ENCODE peak calls at places on chromosome 15, in four cellular contexts. One of them, this sample, is unnamed.

GRCh38 chr15:49718234-49718633 is 97.4 kb downstream of the DTWD1 start:
- DNase-seq in neuronal stem cell: no peak
- DNase-seq in mesendoderm: no peak
- DNase-seq in IMR-90: peak
- DNase-seq in this sample: no peak

GRCh38 chr15:78761891-78762385 is 49.3 kb downstream of the ADAMTS7 start:
- DNase-seq in mesendoderm: no peak
- DNase-seq in IMR-90: no peak
- DNase-seq in neuronal stem cell: no peak
- DNase-seq in this sample: no peak

GRCh38 chr15:28132524-28133275 is 33.6 kb upstream of the OCA2 start:
- DNase-seq in neuronal stem cell: no peak
- DNase-seq in IMR-90: peak
- DNase-seq in mesendoderm: peak
- DNase-seq in this sample: no peak

GRCh38 chr15:62605292-62605691 is 437.3 kb upstream of the TPM1 start:
- DNase-seq in IMR-90: no peak
- DNase-seq in mesendoderm: no peak
- DNase-seq in neuronal stem cell: no peak
- DNase-seq in this sample: no peak

GRCh38 chr15:52382647-52383046 is 87.0 kb upstream of the MYO5C start:
- DNase-seq in IMR-90: no peak
- DNase-seq in mesendoderm: no peak
- DNase-seq in neuronal stem cell: no peak
- DNase-seq in this sample: no peak

GRCh38 chr15:39304201-39304841 is 276.6 kb upstream of the THBS1 start:
- DNase-seq in IMR-90: peak
- DNase-seq in neuronal stem cell: no peak
- DNase-seq in mesendoderm: no peak
- DNase-seq in this sample: no peak

GRCh38 chr15:47968593-47968992 is 152.2 kb upstream of the SLC24A5 start:
- DNase-seq in neuronal stem cell: no peak
- DNase-seq in IMR-90: no peak
- DNase-seq in mesendoderm: no peak
- DNase-seq in this sample: no peak

GRCh38 chr15:90552929-90553211 is 23.1 kb downstream of the CRTC3 start:
- DNase-seq in IMR-90: no peak
- DNase-seq in neuronal stem cell: no peak
- DNase-seq in mesendoderm: no peak
- DNase-seq in this sample: no peak

GRCh38 chr15:44199393-44199792 is 4.3 kb upstream of the FRMD5 start:
- DNase-seq in IMR-90: no peak
- DNase-seq in neuronal stem cell: no peak
- DNase-seq in mesendoderm: no peak
- DNase-seq in this sample: no peak

GRCh38 chr15:25706176-25706970 is 156.8 kb downstream of the ATP10A start:
- DNase-seq in mesendoderm: no peak
- DNase-seq in IMR-90: no peak
- DNase-seq in neuronal stem cell: no peak
- DNase-seq in this sample: no peak

GRCh38 chr15:48939686-48940085 is 24.0 kb downstream of the SHC4 start:
- DNase-seq in neuronal stem cell: no peak
- DNase-seq in IMR-90: peak
- DNase-seq in mesendoderm: no peak
- DNase-seq in this sample: no peak

GRCh38 chr15:41678742-41679141 is 18.5 kb downstream of the MGA start:
- DNase-seq in neuronal stem cell: no peak
- DNase-seq in IMR-90: no peak
- DNase-seq in mesendoderm: no peak
- DNase-seq in this sample: no peak

GRCh38 chr15:74337146-74337545 is 30.3 kb downstream of the CYP11A1 start:
- DNase-seq in IMR-90: no peak
- DNase-seq in mesendoderm: no peak
- DNase-seq in neuronal stem cell: no peak
- DNase-seq in this sample: no peak

GRCh38 chr15:69551391-69552056 is 98.9 kb downstream of the RPLP1 start:
- DNase-seq in neuronal stem cell: no peak
- DNase-seq in mesendoderm: no peak
- DNase-seq in IMR-90: no peak
- DNase-seq in this sample: no peak

GRCh38 chr15:31306426-31307269 is 20.0 kb upstream of the KLF13 start:
- DNase-seq in IMR-90: no peak
- DNase-seq in neuronal stem cell: peak
- DNase-seq in mesendoderm: peak
- DNase-seq in this sample: peak

GRCh38 chr15:79257454-79257853 is 25.1 kb upstream of the ANKRD34C start:
- DNase-seq in IMR-90: no peak
- DNase-seq in neuronal stem cell: no peak
- DNase-seq in mesendoderm: no peak
- DNase-seq in this sample: no peak

GRCh38 chr15:78461171-78461881 is 23.3 kb downstream of the IREB2 start:
- DNase-seq in mesendoderm: peak
- DNase-seq in IMR-90: no peak
- DNase-seq in neuronal stem cell: no peak
- DNase-seq in this sample: no peak

GRCh38 chr15:45268135-45268534 is 16.1 kb downstream of the SLC28A2 start:
- DNase-seq in mesendoderm: peak
- DNase-seq in IMR-90: no peak
- DNase-seq in neuronal stem cell: no peak
- DNase-seq in this sample: peak

GRCh38 chr15:41810651-41811431 is 17.1 kb upstream of the JMJD7 start:
- DNase-seq in IMR-90: no peak
- DNase-seq in mesendoderm: no peak
- DNase-seq in neuronal stem cell: no peak
- DNase-seq in this sample: no peak

GRCh38 chr15:52228928-52229327 is 37.7 kb upstream of the GNB5 start:
- DNase-seq in IMR-90: no peak
- DNase-seq in mesendoderm: peak
- DNase-seq in neuronal stem cell: no peak
- DNase-seq in this sample: peak

GRCh38 chr15:60554494-60554893 is 75.6 kb upstream of the ICE2 start:
- DNase-seq in IMR-90: no peak
- DNase-seq in neuronal stem cell: no peak
- DNase-seq in mesendoderm: no peak
- DNase-seq in this sample: no peak

GRCh38 chr15:68638953-68639500 is 60.2 kb downstream of the CORO2B start:
- DNase-seq in mesendoderm: no peak
- DNase-seq in neuronal stem cell: no peak
- DNase-seq in IMR-90: peak
- DNase-seq in this sample: no peak

GRCh38 chr15:84827246-84827645 is 10.1 kb downstream of the ALPK3 start:
- DNase-seq in IMR-90: no peak
- DNase-seq in mesendoderm: no peak
- DNase-seq in neuronal stem cell: no peak
- DNase-seq in this sample: no peak

GRCh38 chr15:29333261-29333660 is 63.6 kb upstream of the NSMCE3 start:
- DNase-seq in neuronal stem cell: no peak
- DNase-seq in IMR-90: no peak
- DNase-seq in mesendoderm: no peak
- DNase-seq in this sample: no peak

GRCh38 chr15:85125056-85125661 is 143.5 kb downstream of the PDE8A start:
- DNase-seq in neuronal stem cell: no peak
- DNase-seq in mesendoderm: peak
- DNase-seq in IMR-90: peak
- DNase-seq in this sample: peak

GRCh38 chr15:63256433-63256884 is 20.9 kb upstream of the APH1B start:
- DNase-seq in neuronal stem cell: peak
- DNase-seq in IMR-90: peak
- DNase-seq in mesendoderm: peak
- DNase-seq in this sample: no peak

GRCh38 chr15:25846377-25846776 is 16.8 kb downstream of the ATP10A start:
- DNase-seq in IMR-90: no peak
- DNase-seq in mesendoderm: no peak
- DNase-seq in neuronal stem cell: no peak
- DNase-seq in this sample: no peak

GRCh38 chr15:24318981-24319380 is 356.6 kb upstream of the NPAP1 start:
- DNase-seq in neuronal stem cell: no peak
- DNase-seq in mesendoderm: no peak
- DNase-seq in IMR-90: peak
- DNase-seq in this sample: no peak

GRCh38 chr15:35533130-35534110 is 12.5 kb downstream of the DPH6 start:
- DNase-seq in neuronal stem cell: no peak
- DNase-seq in IMR-90: peak
- DNase-seq in mesendoderm: no peak
- DNase-seq in this sample: no peak

GRCh38 chr15:33149919-33150318 is 44.6 kb downstream of the FMN1 start:
- DNase-seq in neuronal stem cell: no peak
- DNase-seq in mesendoderm: no peak
- DNase-seq in IMR-90: peak
- DNase-seq in this sample: no peak

GRCh38 chr15:61749169-61749568 is 311.1 kb downstream of the VPS13C start:
- DNase-seq in IMR-90: no peak
- DNase-seq in neuronal stem cell: no peak
- DNase-seq in mesendoderm: no peak
- DNase-seq in this sample: no peak

GRCh38 chr15:90839187-90840071 is 29.0 kb upstream of the FURIN start:
- DNase-seq in mesendoderm: peak
- DNase-seq in IMR-90: peak
- DNase-seq in neuronal stem cell: peak
- DNase-seq in this sample: peak

GRCh38 chr15:44710236-44711088 is 661 bp downstream of the PATL2 start:
- DNase-seq in IMR-90: peak
- DNase-seq in neuronal stem cell: no peak
- DNase-seq in mesendoderm: peak
- DNase-seq in this sample: no peak

GRCh38 chr15:67082007-67082536 is 16.7 kb downstream of the SMAD3 start:
- DNase-seq in IMR-90: no peak
- DNase-seq in mesendoderm: peak
- DNase-seq in neuronal stem cell: no peak
- DNase-seq in this sample: no peak

GRCh38 chr15:92005154-92005553 is 151.6 kb downstream of the SLCO3A1 start:
- DNase-seq in neuronal stem cell: no peak
- DNase-seq in mesendoderm: peak
- DNase-seq in IMR-90: no peak
- DNase-seq in this sample: no peak

GRCh38 chr15:29674661-29675533 is 147.4 kb downstream of the TJP1 start:
- DNase-seq in IMR-90: peak
- DNase-seq in neuronal stem cell: peak
- DNase-seq in mesendoderm: peak
- DNase-seq in this sample: peak

GRCh38 chr15:26066896-26067295 is 203.8 kb upstream of the ATP10A start:
- DNase-seq in IMR-90: no peak
- DNase-seq in mesendoderm: no peak
- DNase-seq in neuronal stem cell: no peak
- DNase-seq in this sample: no peak

GRCh38 chr15:64896371-64897069 is 15.2 kb upstream of the ANKDD1A start:
- DNase-seq in IMR-90: no peak
- DNase-seq in mesendoderm: no peak
- DNase-seq in neuronal stem cell: no peak
- DNase-seq in this sample: no peak
- H3K9ac ChIP-seq in IMR-90: no peak
- H3K9ac ChIP-seq in mesendoderm: no peak
- H3K9ac ChIP-seq in neuronal stem cell: no peak
- H3K9ac ChIP-seq in this sample: no peak

GRCh38 chr15:93515256-93516044 is 426.4 kb upstream of the RGMA start:
- DNase-seq in neuronal stem cell: no peak
- DNase-seq in IMR-90: no peak
- DNase-seq in mesendoderm: peak
- DNase-seq in this sample: no peak
- H3K23ac ChIP-seq in neuronal stem cell: no peak
- H3K23ac ChIP-seq in IMR-90: no peak
- H3K23ac ChIP-seq in mesendoderm: no peak
- H3K23ac ChIP-seq in this sample: no peak

GRCh38 chr15:75453703-75454470 is 2.4 kb upstream of the SIN3A start:
- DNase-seq in IMR-90: peak
- DNase-seq in neuronal stem cell: peak
- DNase-seq in mesendoderm: peak
- DNase-seq in this sample: peak

GRCh38 chr15:75452968-75453702 is 1.6 kb upstream of the SIN3A start:
- DNase-seq in mesendoderm: peak
- DNase-seq in IMR-90: no peak
- DNase-seq in neuronal stem cell: peak
- DNase-seq in this sample: peak

GRCh38 chr15:75451202-75451673 is 252 bp downstream of the SIN3A start:
- DNase-seq in neuronal stem cell: no peak
- DNase-seq in mesendoderm: no peak
- DNase-seq in IMR-90: no peak
- DNase-seq in this sample: no peak

GRCh38 chr15:75451674-75452363 is at the start of gene SIN3A:
- DNase-seq in IMR-90: peak
- DNase-seq in neuronal stem cell: peak
- DNase-seq in mesendoderm: peak
- DNase-seq in this sample: peak

DNA sequence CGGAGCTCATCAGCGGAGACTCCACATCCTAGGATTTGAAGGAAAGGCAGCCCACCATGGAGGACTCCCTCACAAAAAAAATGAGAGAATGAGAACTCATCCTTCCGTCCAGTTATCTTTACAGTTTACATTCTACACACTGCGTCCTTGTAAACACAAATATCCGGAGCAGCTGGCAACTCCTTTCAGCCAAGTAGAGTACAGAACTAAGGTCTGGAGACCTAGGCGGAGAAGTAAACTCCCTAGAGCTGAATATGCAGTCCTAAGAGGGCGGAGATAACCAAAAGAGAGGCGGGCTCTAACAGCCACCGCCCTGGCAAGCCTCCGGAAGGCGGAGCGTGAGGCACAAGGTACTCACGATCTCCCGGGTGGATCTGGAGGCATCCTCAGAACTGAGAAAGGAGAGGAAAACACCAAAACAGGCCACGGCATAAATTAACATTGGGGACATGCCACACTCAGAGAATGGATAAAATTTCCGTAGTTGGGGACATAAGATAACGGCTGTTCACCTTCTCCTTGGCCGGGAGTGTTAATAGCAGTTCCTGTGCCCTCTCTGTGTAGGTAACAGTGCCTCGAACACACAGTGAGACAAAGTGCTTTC is 976 bp upstream of the SIN3A start:
- DNase-seq in neuronal stem cell: peak
- DNase-seq in mesendoderm: peak
- DNase-seq in IMR-90: peak
- DNase-seq in this sample: peak
- H3K9ac ChIP-seq in neuronal stem cell: no peak
- H3K9ac ChIP-seq in mesendoderm: peak
- H3K9ac ChIP-seq in IMR-90: peak
- H3K9ac ChIP-seq in this sample: peak

DNA sequence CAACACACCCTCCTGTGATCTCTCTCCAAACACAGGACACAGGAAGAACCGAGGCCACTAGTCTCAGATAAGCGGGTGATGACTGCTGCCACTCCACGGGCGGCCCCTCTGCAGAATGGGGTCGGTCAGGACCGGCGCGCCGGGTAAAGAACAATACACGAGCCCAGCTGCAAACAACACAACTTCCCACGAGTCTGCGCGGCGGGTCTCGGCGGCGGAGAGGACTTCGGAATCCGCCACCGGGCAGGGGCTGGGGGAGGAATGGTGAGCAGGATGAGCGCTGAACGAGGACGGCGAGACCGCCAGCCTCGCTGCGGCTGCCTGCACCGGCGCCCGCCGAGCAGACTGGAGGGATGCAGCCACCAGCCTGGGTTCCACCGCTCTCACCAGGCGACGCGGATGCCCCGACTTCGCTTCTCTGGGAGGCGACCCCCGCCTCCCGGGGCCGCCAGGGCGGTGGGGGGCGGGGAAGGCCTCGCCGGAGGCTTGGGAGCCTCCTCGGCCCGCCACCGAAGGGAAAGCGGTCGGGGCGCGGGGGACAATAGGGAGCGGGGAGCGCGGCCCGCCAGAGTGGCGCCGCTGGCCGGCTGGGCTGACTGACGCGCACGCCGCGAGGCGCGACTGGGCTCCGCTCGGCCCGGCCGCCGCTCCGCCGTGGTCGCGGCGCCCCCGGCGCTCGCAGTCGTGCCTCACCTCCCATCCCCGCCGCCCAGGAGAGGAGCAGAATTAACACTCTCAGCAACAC is 548 bp downstream of the ADAM10 start:
- DNase-seq in mesendoderm: peak
- DNase-seq in neuronal stem cell: peak
- DNase-seq in IMR-90: no peak
- DNase-seq in this sample: peak
- H3K23ac ChIP-seq in mesendoderm: peak
- H3K23ac ChIP-seq in neuronal stem cell: peak
- H3K23ac ChIP-seq in IMR-90: peak
- H3K23ac ChIP-seq in this sample: no peak

This sample was measured in H9.